ENCODE peak calls at places on chromosomes 2 and 18, in six cellular contexts. I, V, Y, R, P and K are unnamed samples.

GRCh38 chr18:40555914-40556313 is 1399.1 kb upstream of the PIK3C3 start:
- DNase-seq in P (no peak), I (no peak), R (no peak), V (no peak), Y (no peak), K (no peak)

GRCh38 chr2:199025146-199025545 is 432.6 kb downstream of the SATB2 start:
- DNase-seq in R (no peak), I (no peak), P (no peak), Y (no peak), V (no peak), K (no peak)

GRCh38 chr2:170812716-170813585 is 3.7 kb upstream of the GAD1 start:
- DNase-seq in P (peak), V (peak), Y (peak), I (no peak), R (no peak), K (no peak)

GRCh38 chr18:5970032-5970431 is 74.7 kb upstream of the TMEM200C start:
- DNase-seq in R (no peak), P (no peak), V (no peak), Y (no peak), I (no peak), K (no peak)

GRCh38 chr2:217568289-217568985 is 434.4 kb downstream of the TNS1 start:
- DNase-seq in I (no peak), Y (peak), V (no peak), P (no peak), R (no peak), K (no peak)

GRCh38 chr18:23718243-23718720 is 29.0 kb downstream of the LAMA3 start:
- DNase-seq in I (no peak), P (no peak), R (no peak), Y (peak), V (no peak), K (no peak)

GRCh38 chr2:237181844-237182243 is 96.2 kb downstream of the COPS8 start:
- DNase-seq in P (no peak), Y (peak), I (no peak), V (no peak), R (no peak), K (no peak)

GRCh38 chr18:10838594-10838993 is 310.8 kb downstream of the PIEZO2 start:
- DNase-seq in Y (no peak), P (no peak), I (no peak), R (no peak), V (no peak), K (no peak)

GRCh38 chr18:31566576-31567306 is 24.9 kb upstream of the TTR start:
- DNase-seq in R (no peak), V (no peak), I (no peak), P (no peak), Y (no peak), K (no peak)

GRCh38 chr2:5914831-5915611 is 222.8 kb downstream of the SOX11 start:
- DNase-seq in P (no peak), I (no peak), R (no peak), Y (peak), V (no peak), K (no peak)

GRCh38 chr2:14944562-14945346 is 312.2 kb downstream of the LRATD1 start:
- DNase-seq in P (peak), V (peak), Y (peak), I (no peak), R (no peak), K (no peak)

GRCh38 chr2:163665817-163666216 is 70.0 kb downstream of the FIGN start:
- DNase-seq in V (peak), P (no peak), Y (no peak), R (no peak), I (no peak), K (no peak)

GRCh38 chr2:99651930-99652670 is 162.3 kb upstream of the REV1 start:
- DNase-seq in R (no peak), Y (peak), I (no peak), V (no peak), P (no peak), K (no peak)

GRCh38 chr18:75544496-75544895 is 117.0 kb upstream of the SMIM21 start:
- DNase-seq in Y (peak), P (no peak), R (no peak), I (no peak), V (no peak), K (no peak)

GRCh38 chr2:48339451-48339850 is 190.5 kb upstream of the STON1 start:
- DNase-seq in P (no peak), V (no peak), I (no peak), Y (peak), R (no peak), K (no peak)

GRCh38 chr18:45071959-45072358 is 391.3 kb downstream of the SETBP1 start:
- DNase-seq in R (no peak), V (no peak), P (no peak), Y (no peak), I (no peak), K (no peak)

GRCh38 chr2:64683771-64684510 is 30.2 kb upstream of the SERTAD2 start:
- DNase-seq in V (no peak), P (no peak), Y (no peak), R (no peak), I (no peak), K (no peak)

GRCh38 chr2:180322781-180323180 is 315.7 kb upstream of the CWC22 start:
- DNase-seq in V (no peak), R (no peak), Y (peak), I (no peak), P (no peak), K (no peak)

GRCh38 chr2:200751786-200752185 is 59.9 kb upstream of the BZW1 start:
- DNase-seq in I (no peak), V (no peak), P (no peak), Y (no peak), R (no peak), K (no peak)

GRCh38 chr2:33372940-33373553 is 103.4 kb upstream of the RASGRP3 start:
- DNase-seq in I (no peak), V (peak), R (no peak), P (peak), Y (peak), K (no peak)

GRCh38 chr2:240155080-240156025 is 14.9 kb upstream of the OTOS start:
- DNase-seq in I (peak), V (no peak), P (no peak), R (no peak), Y (no peak), K (no peak)

GRCh38 chr2:241190291-241190981 is 2.0 kb downstream of the ANO7 start:
- DNase-seq in I (no peak), V (no peak), R (no peak), P (no peak), Y (no peak), K (no peak)

GRCh38 chr2:136208682-136209081 is 90.7 kb upstream of the CXCR4 start:
- DNase-seq in I (no peak), P (no peak), Y (no peak), R (no peak), V (no peak), K (no peak)

GRCh38 chr2:61277756-61278155 is 115.8 kb downstream of the C2orf74 start:
- DNase-seq in Y (no peak), I (no peak), V (no peak), P (no peak), R (no peak), K (no peak)

GRCh38 chr2:181129654-181130053 is 149.2 kb downstream of the UBE2E3 start:
- DNase-seq in I (no peak), R (no peak), P (no peak), Y (no peak), V (no peak), K (no peak)

GRCh38 chr2:630451-631320 is 46.5 kb downstream of the TMEM18 start:
- DNase-seq in Y (no peak), R (no peak), P (no peak), V (no peak), I (no peak), K (no peak)

GRCh38 chr18:62611395-62612241 is 88.8 kb downstream of the ZCCHC2 start:
- DNase-seq in I (no peak), R (no peak), V (no peak), Y (no peak), P (no peak), K (no peak)

GRCh38 chr2:130949954-130950353 is 113.2 kb downstream of the ARHGEF4 start:
- DNase-seq in I (no peak), V (no peak), Y (no peak), R (no peak), P (no peak), K (no peak)

GRCh38 chr18:49723648-49724180 is 89.6 kb downstream of the ACAA2 start:
- DNase-seq in R (no peak), Y (peak), I (no peak), V (peak), P (no peak), K (peak)

GRCh38 chr2:46451131-46451711 is 28.1 kb upstream of the TMEM247 start:
- DNase-seq in Y (no peak), R (no peak), V (no peak), I (no peak), P (no peak), K (no peak)

GRCh38 chr2:70842401-70842800 is 6.8 kb upstream of the CD207 start:
- DNase-seq in I (no peak), P (no peak), R (no peak), V (no peak), Y (no peak), K (no peak)

GRCh38 chr18:22113144-22113813 is 56.1 kb upstream of the GATA6 start:
- DNase-seq in I (no peak), V (peak), P (no peak), R (no peak), Y (no peak), K (no peak)

GRCh38 chr2:181123798-181124217 is 143.4 kb downstream of the UBE2E3 start:
- DNase-seq in R (peak), P (no peak), Y (peak), V (no peak), I (no peak), K (no peak)

GRCh38 chr18:8601277-8602032 is 7.8 kb upstream of the RAB12 start:
- DNase-seq in R (no peak), Y (no peak), V (no peak), P (no peak), I (no peak), K (no peak)

GRCh38 chr2:127551221-127551930 is 15.9 kb downstream of the MYO7B start:
- DNase-seq in R (no peak), P (no peak), V (no peak), Y (no peak), I (no peak), K (no peak)

GRCh38 chr2:160365691-160366367 is 127.8 kb downstream of the RBMS1 start:
- DNase-seq in R (no peak), I (no peak), V (no peak), P (no peak), Y (no peak), K (no peak)

GRCh38 chr18:23580677-23581367 is 5.5 kb downstream of the NPC1 start:
- DNase-seq in I (no peak), P (no peak), V (no peak), R (no peak), Y (peak), K (no peak)

GRCh38 chr18:23134780-23135678 is at the start of gene CABLES1:
- DNase-seq in R (peak), Y (peak), P (peak), V (peak), I (peak), K (peak)

GRCh38 chr2:15034860-15035259 is 402.3 kb downstream of the LRATD1 start:
- DNase-seq in V (no peak), P (no peak), Y (no peak), R (no peak), I (no peak), K (no peak)